ENCODE peak calls at places on chromosomes 12 and 14, in ten cellular contexts. T is stimulated activated CD4-positive, alpha-beta T cell treated with anti-CD3 and anti-CD28 coated beads, Interleukin-15, amount 100 ng/mL, for 1 hour; Q is ACHN; G is anterior cingulate cortex; C is effector memory CD8-positive, alpha-beta T cell; R is ELR; Y is iPS DF 19.7; L is progenitor cell of endocrine pancreas; I is T-helper 17 cell; K is right cardiac atrium. P is an unnamed sample.

GRCh38 chr14:57831981-57832380 is 33.9 kb downstream of the SLC35F4 start:
- DNase-seq in Y (no peak), I (no peak), L (no peak), Q (peak), R (no peak), C (no peak), T (no peak), K (no peak), G (no peak), P (no peak)

GRCh38 chr14:36940476-36940875 is 231.9 kb downstream of the SLC25A21 start:
- DNase-seq in I (no peak), K (no peak), Q (no peak), Y (no peak), G (no peak), T (no peak), L (no peak), R (no peak), C (no peak), P (no peak)

GRCh38 chr12:12901158-12901791 is 9.9 kb downstream of the GPRC5A start:
- DNase-seq in G (no peak), R (peak), I (no peak), C (no peak), K (no peak), Q (peak), Y (no peak), T (no peak), L (no peak), P (no peak)

GRCh38 chr14:41973178-41973577 is 366.5 kb downstream of the LRFN5 start:
- DNase-seq in T (no peak), C (no peak), Q (no peak), Y (no peak), G (no peak), R (no peak), L (no peak), I (no peak), K (no peak), P (no peak)

GRCh38 chr12:52147367-52147972 is 44.3 kb downstream of the KRT80 start:
- DNase-seq in Y (no peak), K (peak), L (no peak), T (no peak), G (no peak), R (peak), I (no peak), Q (peak), C (no peak), P (peak)

GRCh38 chr12:116672842-116673516 is 64.9 kb downstream of the SPRING1 start:
- DNase-seq in C (no peak), T (no peak), L (no peak), G (no peak), Q (no peak), I (no peak), R (no peak), Y (no peak), K (no peak), P (no peak)

GRCh38 chr14:23862513-23862912 is 91.1 kb upstream of the DHRS4 start:
- DNase-seq in C (no peak), G (no peak), L (no peak), T (no peak), Q (no peak), Y (no peak), R (no peak), K (no peak), I (no peak), P (no peak)

GRCh38 chr12:99529966-99530365 is 117.6 kb upstream of the GARIN6 start:
- DNase-seq in Q (peak), K (no peak), G (no peak), I (no peak), R (peak), Y (no peak), T (no peak), L (no peak), C (no peak), P (no peak)

GRCh38 chr12:16939871-16940306 is 333.9 kb upstream of the LMO3 start:
- DNase-seq in C (no peak), T (no peak), R (peak), G (no peak), L (no peak), Y (peak), I (no peak), K (no peak), Q (peak), P (peak)

GRCh38 chr12:131346578-131347344 is 364.1 kb upstream of the SFSWAP start:
- DNase-seq in K (no peak), G (no peak), Y (no peak), R (no peak), Q (no peak), I (no peak), T (no peak), L (no peak), C (no peak), P (no peak)

GRCh38 chr12:129186952-129187351 is 333.7 kb downstream of the GLT1D1 start:
- DNase-seq in R (peak), L (no peak), C (no peak), T (no peak), Y (no peak), I (no peak), K (no peak), Q (peak), G (no peak), P (no peak)

GRCh38 chr14:22071001-22071400 is 397.4 kb upstream of the OR4E1 start:
- DNase-seq in I (no peak), K (peak), Q (no peak), G (no peak), L (no peak), Y (no peak), C (peak), R (no peak), T (no peak), P (no peak)

GRCh38 chr12:119134673-119135072 is 44.1 kb upstream of the HSPB8 start:
- DNase-seq in K (no peak), C (no peak), I (no peak), Y (no peak), T (no peak), R (no peak), Q (no peak), L (no peak), G (no peak), P (no peak)

GRCh38 chr12:5273709-5274108 is 158.2 kb upstream of the NTF3 start:
- DNase-seq in L (no peak), G (no peak), Y (no peak), I (no peak), T (no peak), R (no peak), K (no peak), C (no peak), Q (no peak), P (no peak)

GRCh38 chr12:47772094-47772660 is 861 bp upstream of the SLC48A1 start:
- DNase-seq in R (no peak), C (no peak), I (no peak), K (no peak), Y (no peak), T (no peak), G (no peak), Q (no peak), L (no peak), P (no peak)

GRCh38 chr12:72790273-72790672 is 518.1 kb downstream of the TRHDE start:
- DNase-seq in G (no peak), L (no peak), C (no peak), Q (no peak), K (no peak), T (no peak), I (no peak), Y (no peak), R (peak), P (no peak)

GRCh38 chr14:23558363-23559009 is 2.4 kb downstream of the THTPA start:
- DNase-seq in L (no peak), T (no peak), R (no peak), G (no peak), I (no peak), C (no peak), K (no peak), Y (no peak), Q (no peak), P (no peak)

GRCh38 chr14:105398044-105398725 is at the start of gene TEX22:
- DNase-seq in K (peak), I (peak), L (peak), C (peak), Q (peak), Y (no peak), G (peak), T (peak), R (peak), P (peak)

GRCh38 chr14:55583942-55584468 is 4.0 kb downstream of the KTN1 start:
- DNase-seq in K (no peak), R (peak), T (no peak), C (no peak), Y (no peak), G (no peak), L (no peak), Q (no peak), I (no peak), P (no peak)

GRCh38 chr12:65597527-65597926 is 226.8 kb upstream of the HMGA2 start:
- DNase-seq in R (no peak), I (no peak), L (no peak), C (no peak), Q (no peak), Y (no peak), T (no peak), K (no peak), G (no peak), P (no peak)

GRCh38 chr12:49689236-49689635 is 18.0 kb downstream of the FMNL3 start:
- DNase-seq in C (no peak), L (no peak), T (no peak), Y (no peak), I (no peak), K (no peak), R (no peak), Q (no peak), G (no peak), P (no peak)

GRCh38 chr12:85179680-85180300 is 100.2 kb upstream of the ALX1 start:
- DNase-seq in C (no peak), Q (no peak), L (no peak), K (no peak), G (no peak), I (no peak), R (peak), Y (no peak), T (no peak), P (no peak)

GRCh38 chr12:94795520-94795919 is 145.2 kb upstream of the TMCC3 start:
- DNase-seq in C (no peak), I (no peak), Y (peak), Q (peak), T (no peak), K (peak), G (no peak), L (no peak), R (peak), P (no peak)

GRCh38 chr14:90060312-90060964 is 1.4 kb upstream of the KCNK13 start:
- DNase-seq in R (peak), Q (peak), G (peak), C (no peak), L (peak), Y (no peak), K (peak), I (no peak), T (peak), P (no peak)

GRCh38 chr12:48002773-48003218 is 1.5 kb downstream of the COL2A1 start:
- DNase-seq in G (no peak), T (no peak), K (peak), C (no peak), I (no peak), L (no peak), R (peak), Y (no peak), Q (peak), P (peak)

GRCh38 chr12:70598467-70599194 is 38.6 kb downstream of the PTPRB start:
- DNase-seq in G (no peak), K (peak), I (no peak), T (no peak), Q (no peak), L (no peak), R (no peak), Y (no peak), C (no peak), P (no peak)

GRCh38 chr12:6554168-6554989 is 1.5 kb downstream of the IFFO1 start:
- DNase-seq in G (no peak), L (peak), Q (peak), I (peak), Y (no peak), T (peak), R (peak), C (peak), K (peak), P (no peak)

GRCh38 chr14:61034416-61035100 is 53.5 kb downstream of the SLC38A6 start:
- DNase-seq in T (no peak), R (no peak), L (no peak), G (no peak), Y (no peak), C (no peak), I (no peak), K (no peak), Q (no peak), P (no peak)

GRCh38 chr14:60327447-60328331 is 78.7 kb downstream of the PPM1A start:
- DNase-seq in Y (no peak), Q (peak), R (peak), I (peak), K (peak), G (no peak), C (no peak), T (peak), L (peak), P (no peak)

GRCh38 chr14:53608369-53608768 is 348.3 kb downstream of the BMP4 start:
- DNase-seq in C (no peak), R (peak), T (no peak), G (no peak), Y (no peak), L (no peak), I (no peak), K (no peak), Q (no peak), P (peak)

GRCh38 chr12:97308576-97309198 is 153.9 kb upstream of the RMST start:
- DNase-seq in L (no peak), K (no peak), C (peak), Y (no peak), G (no peak), T (no peak), I (no peak), Q (peak), R (peak), P (peak)